ENCODE peak calls at places on chromosomes 6 and 20, in five cellular contexts. B is progenitor cell of endocrine pancreas; R is stimulated activated CD4-positive, alpha-beta T cell treated with anti-CD3 and anti-CD28 coated beads, Interleukin-1b, Interleukin-23, amount 100 ng/mL, for 1 hour; K is heart left ventricle; U is mucosa of gallbladder. C is an unnamed sample.

GRCh38 chr6:155887431-155887830 is 431.8 kb upstream of the NOX3 start:
- DNase-seq in B (no peak), R (no peak), K (no peak), U (no peak), C (no peak)

GRCh38 chr6:130825772-130826441 is 1.3 kb upstream of the SMLR1 start:
- DNase-seq in B (no peak), R (no peak), K (no peak), U (no peak), C (no peak)

GRCh38 chr6:53282234-53282633 is 66.5 kb downstream of the ELOVL5 start:
- DNase-seq in B (no peak), R (no peak), K (no peak), U (no peak), C (no peak)

GRCh38 chr20:25009218-25010145 is 16.9 kb upstream of the APMAP start:
- DNase-seq in B (no peak), R (no peak), K (no peak), U (no peak), C (no peak)

GRCh38 chr6:119162134-119162761 is 83.8 kb upstream of the FAM184A start:
- DNase-seq in B (no peak), R (no peak), K (no peak), U (no peak), C (no peak)

GRCh38 chr20:7291319-7291943 is 523.9 kb downstream of the BMP2 start:
- DNase-seq in B (no peak), R (no peak), K (no peak), U (no peak), C (no peak)

GRCh38 chr20:35551485-35551884 is 9.6 kb downstream of the ERGIC3 start:
- DNase-seq in B (no peak), R (no peak), K (no peak), U (no peak), C (no peak)

GRCh38 chr20:45407067-45407745 is 883 bp upstream of the DBNDD2 start:
- DNase-seq in B (peak), R (no peak), K (peak), U (peak), C (peak)

GRCh38 chr6:23073851-23074250 is 504.5 kb downstream of the HDGFL1 start:
- DNase-seq in B (no peak), R (no peak), K (no peak), U (no peak), C (no peak)

GRCh38 chr6:151690768-151691562 is 116.5 kb upstream of the ESR1 start:
- DNase-seq in B (no peak), R (no peak), K (no peak), U (no peak), C (no peak)

GRCh38 chr6:125293587-125293986 is 8.2 kb downstream of the HDDC2 start:
- DNase-seq in B (no peak), R (no peak), K (no peak), U (no peak), C (no peak)

GRCh38 chr6:112279044-112279916 is 24.9 kb upstream of the LAMA4 start:
- DNase-seq in B (no peak), R (no peak), K (no peak), U (no peak), C (no peak)

GRCh38 chr6:33757113-33757512 is 10.4 kb upstream of the IP6K3 start:
- DNase-seq in B (no peak), R (no peak), K (no peak), U (no peak), C (no peak)

GRCh38 chr20:47201074-47201730 is 155.3 kb downstream of the ZMYND8 start:
- DNase-seq in B (no peak), R (no peak), K (no peak), U (no peak), C (no peak)

GRCh38 chr6:4714961-4715501 is 61.2 kb upstream of the CDYL start:
- DNase-seq in B (no peak), R (no peak), K (no peak), U (no peak), C (peak)

GRCh38 chr6:72813807-72814596 is 192.1 kb downstream of the KCNQ5 start:
- DNase-seq in B (no peak), R (no peak), K (no peak), U (no peak), C (no peak)

GRCh38 chr6:44727651-44728630 is 340.4 kb downstream of the CDC5L start:
- DNase-seq in B (no peak), R (no peak), K (no peak), U (no peak), C (no peak)

GRCh38 chr6:100665041-100665380 is 200.3 kb upstream of the SIM1 start:
- DNase-seq in B (no peak), R (no peak), K (no peak), U (no peak), C (no peak)

GRCh38 chr6:74410630-74411029 is 714.6 kb downstream of the CD109 start:
- DNase-seq in B (no peak), R (no peak), K (no peak), U (no peak), C (no peak)

GRCh38 chr6:107666084-107666981 is 157.8 kb downstream of the SCML4 start:
- DNase-seq in B (no peak), R (no peak), K (no peak), U (no peak), C (peak)

GRCh38 chr6:20028562-20028961 is 183.7 kb downstream of the MBOAT1 start:
- DNase-seq in B (no peak), R (no peak), K (no peak), U (no peak), C (no peak)

GRCh38 chr6:157667211-157668033 is 155.6 kb upstream of the SNX9 start:
- DNase-seq in B (peak), R (peak), K (no peak), U (peak), C (peak)

GRCh38 chr6:164106345-164106769 is 691.8 kb downstream of the QKI start:
- DNase-seq in B (no peak), R (no peak), K (no peak), U (no peak), C (peak)

GRCh38 chr6:109944448-109944847 is 33.7 kb upstream of the GPR6 start:
- DNase-seq in B (no peak), R (no peak), K (no peak), U (peak), C (peak)

GRCh38 chr6:112153926-112154621 is 66.7 kb downstream of the FAM229B start:
- DNase-seq in B (no peak), R (no peak), K (no peak), U (no peak), C (no peak)

C was measured in hepatocyte.